ENCODE peak calls at places on chromosomes 13 and 19, in six cellular contexts. L is stomach, R is right lobe of liver, N is brain microvascular endothelial cell, Y is cardiac muscle cell, V is fibroblast of lung. T is an unnamed sample.

GRCh38 chr13:33806470-33807248 is 11.3 kb upstream of the RFC3 start:
- DNase-seq in V (no peak), Y (no peak), N (no peak), R (no peak), L (no peak), T (no peak)

GRCh38 chr19:18306903-18307681 is 15.8 kb downstream of the LSM4 start:
- DNase-seq in N (no peak), L (no peak), Y (no peak), V (peak), R (no peak), T (no peak)

GRCh38 chr19:45782820-45783785 is 813 bp upstream of the DMPK start:
- DNase-seq in V (peak), Y (peak), L (no peak), N (peak), R (no peak), T (no peak)

GRCh38 chr13:42221321-42221720 is 50.6 kb upstream of the AKAP11 start:
- DNase-seq in N (no peak), L (no peak), V (peak), Y (peak), R (no peak), T (no peak)

GRCh38 chr13:52906122-52906903 is 57.9 kb upstream of the PCDH8 start:
- DNase-seq in L (no peak), R (no peak), Y (no peak), N (no peak), V (no peak), T (no peak)

GRCh38 chr13:81987159-81987558 is 1646.2 kb upstream of the SPRY2 start:
- DNase-seq in V (no peak), Y (no peak), N (no peak), L (no peak), R (no peak), T (no peak)

GRCh38 chr13:28716511-28716910 is 2.3 kb downstream of the SLC46A3 start:
- DNase-seq in N (peak), R (peak), Y (peak), L (no peak), V (peak), T (no peak)

GRCh38 chr13:98741741-98742435 is 10.6 kb downstream of the SLC15A1 start:
- DNase-seq in L (no peak), R (peak), N (no peak), Y (no peak), V (peak), T (no peak)

GRCh38 chr19:32862741-32863140 is 6.8 kb downstream of the SLC7A9 start:
- DNase-seq in R (no peak), N (no peak), L (no peak), V (no peak), Y (no peak), T (no peak)

GRCh38 chr13:33114146-33114545 is 97.9 kb downstream of the KL start:
- DNase-seq in R (no peak), N (no peak), L (no peak), Y (no peak), V (peak), T (no peak)

GRCh38 chr13:110894086-110894485 is 20.8 kb downstream of the ANKRD10 start:
- DNase-seq in Y (no peak), L (no peak), N (no peak), R (no peak), V (no peak), T (no peak)

GRCh38 chr13:28582225-28582891 is 76.6 kb upstream of the POMP start:
- DNase-seq in L (no peak), R (no peak), N (no peak), V (peak), Y (peak), T (no peak)

GRCh38 chr13:65112123-65113075 is 2117.7 kb downstream of the PCDH9 start:
- DNase-seq in N (peak), V (no peak), L (no peak), R (no peak), Y (no peak), T (no peak)

GRCh38 chr19:13812544-13812943 is 17.3 kb downstream of the ZSWIM4 start:
- DNase-seq in V (no peak), N (no peak), L (no peak), R (no peak), Y (no peak), T (no peak)

GRCh38 chr19:43416951-43417623 is 2.4 kb downstream of the TEX101 start:
- DNase-seq in N (no peak), R (no peak), V (no peak), Y (no peak), L (no peak), T (no peak)

GRCh38 chr19:10603084-10603872 is 16.2 kb upstream of the AP1M2 start:
- DNase-seq in V (no peak), N (no peak), L (peak), R (peak), Y (peak), T (no peak)

GRCh38 chr19:55600336-55601028 is 394 bp downstream of the ZNF524 start:
- DNase-seq in N (no peak), Y (no peak), R (no peak), V (no peak), L (no peak), T (peak)

GRCh38 chr13:109782823-109783411 is 3.5 kb downstream of the IRS2 start:
- DNase-seq in R (no peak), L (no peak), V (no peak), N (no peak), Y (no peak), T (no peak)

GRCh38 chr13:32243695-32244094 is 71.5 kb downstream of the ZAR1L start:
- DNase-seq in N (no peak), R (no peak), Y (no peak), V (no peak), L (no peak), T (no peak)

GRCh38 chr13:23793711-23794110 is 95.5 kb downstream of the MIPEP start:
- DNase-seq in N (no peak), V (no peak), R (no peak), Y (no peak), L (no peak), T (no peak)

GRCh38 chr13:109249780-109250528 is 536.4 kb downstream of the IRS2 start:
- DNase-seq in N (no peak), V (no peak), R (no peak), Y (no peak), L (no peak), T (no peak)

GRCh38 chr13:43797869-43798268 is 11.1 kb upstream of the ENOX1 start:
- DNase-seq in V (peak), L (no peak), Y (peak), N (no peak), R (no peak), T (no peak)
- TF ChIP-seq CTCF in V (no peak), L (no peak), Y (peak), N (no peak), R (no peak), T (no peak)

DNA sequence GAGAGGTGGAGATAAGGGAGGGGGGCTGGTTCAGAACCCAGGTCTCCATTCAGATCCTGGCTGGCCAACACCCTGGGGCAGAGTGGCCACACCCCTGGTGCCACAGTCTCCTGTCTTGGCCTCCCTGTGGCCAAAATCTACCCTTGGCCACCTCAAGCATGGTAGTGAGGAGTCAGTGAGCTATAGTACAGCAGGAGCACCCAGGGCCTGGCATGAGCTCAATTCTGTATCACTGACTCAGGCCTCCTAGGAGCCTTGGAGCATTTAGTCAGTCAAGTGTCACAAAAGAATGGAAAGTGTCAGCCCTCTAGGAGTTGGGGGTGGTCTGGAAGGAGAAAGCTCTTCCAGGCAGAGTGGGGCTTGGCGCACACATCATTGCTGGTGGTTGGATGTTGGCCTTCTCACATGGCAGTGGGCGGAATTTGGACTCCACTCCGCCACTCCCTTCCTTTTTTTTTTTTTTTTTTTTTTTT is 6.6 kb upstream of the CD79A start:
- DNase-seq in R (no peak), L (no peak), V (peak), Y (peak), N (peak), T (no peak)
- TF ChIP-seq CTCF in R (no peak), L (no peak), V (no peak), Y (no peak), N (no peak), T (no peak)

DNA sequence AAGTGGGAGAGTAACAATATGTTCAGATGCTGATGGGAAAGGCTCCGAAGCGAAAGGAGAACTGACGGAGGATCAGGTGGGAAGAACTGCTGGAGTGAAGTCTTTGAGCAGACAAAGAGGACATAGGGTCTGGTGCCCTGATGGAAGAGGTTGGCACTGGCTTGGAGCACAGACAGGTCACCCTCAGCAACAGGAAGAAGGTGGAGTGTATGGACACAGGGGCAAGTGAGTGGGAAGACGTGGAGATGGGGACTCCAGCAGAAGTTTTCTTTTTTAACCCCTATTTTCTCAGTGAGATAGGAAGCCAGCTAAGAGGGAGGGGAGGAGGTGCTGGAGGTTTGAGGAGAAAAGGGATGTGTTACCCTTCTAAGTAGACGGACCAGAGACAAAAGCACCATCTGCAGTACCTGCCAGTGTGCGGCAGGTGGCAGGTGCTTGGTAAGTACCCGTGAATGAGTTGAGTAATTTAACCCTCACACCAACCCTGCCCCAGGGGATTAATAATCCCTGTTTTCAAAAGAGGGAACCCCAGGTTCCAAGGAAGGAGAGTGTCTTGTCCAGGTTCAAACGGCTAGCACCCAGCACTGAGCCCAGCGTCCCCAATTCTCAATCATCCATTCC is 11.2 kb downstream of the HAS1 start:
- DNase-seq in L (no peak), N (no peak), R (no peak), Y (peak), V (peak), T (no peak)
- TF ChIP-seq CTCF in L (peak), N (peak), R (no peak), Y (peak), V (peak), T (peak)

GRCh38 chr19:47820410-47820809 is 1.3 kb upstream of the CRX start:
- DNase-seq in Y (no peak), V (no peak), L (no peak), R (no peak), N (no peak), T (no peak)

GRCh38 chr19:47826800-47827199 is 5.1 kb downstream of the CRX start:
- DNase-seq in L (no peak), V (no peak), Y (no peak), N (no peak), R (no peak), T (no peak)

GRCh38 chr19:47819841-47820244 is 1.9 kb upstream of the CRX start:
- DNase-seq in R (no peak), L (no peak), Y (no peak), V (no peak), N (no peak), T (no peak)

GRCh38 chr19:47821460-47822020 is at the start of gene CRX:
- DNase-seq in L (no peak), N (no peak), V (no peak), Y (no peak), R (no peak), T (no peak)

DNA sequence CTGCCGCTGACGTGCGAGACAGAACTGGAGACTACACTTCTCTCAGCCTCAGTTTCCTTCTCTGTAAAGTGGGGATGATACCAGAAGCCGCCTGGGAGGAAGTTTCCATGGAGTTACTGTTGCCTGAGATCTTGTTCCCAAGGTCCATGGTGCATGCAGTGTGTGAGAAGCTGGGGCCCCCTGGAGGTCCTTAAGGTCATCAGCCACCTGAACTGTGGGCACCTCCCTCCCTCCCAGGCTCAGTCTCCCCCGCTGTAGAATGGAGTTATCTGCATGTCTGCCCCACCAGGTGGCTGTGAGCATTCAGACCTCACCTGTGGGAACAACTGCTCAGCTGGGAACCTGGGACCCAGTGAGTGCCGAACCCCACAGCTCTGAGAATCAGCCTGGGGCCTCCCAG is 2.7 kb downstream of the CRX start:
- DNase-seq in L (no peak), R (no peak), N (no peak), V (no peak), Y (no peak), T (no peak)
- TF ChIP-seq CTCF in L (no peak), R (no peak), N (no peak), V (no peak), Y (no peak), T (no peak)

T was measured in progenitor cell of endocrine pancreas.